ENCODE peak calls at places on chromosomes 5 and 9, in four cellular contexts. One of them, this sample, is unnamed.

GRCh38 chr5:146003852-146004251 is 67.5 kb downstream of the SH3RF2 start:
- DNase-seq in HepG2: no peak
- DNase-seq in GM12878: no peak
- DNase-seq in K562: no peak
- DNase-seq in this sample: no peak

GRCh38 chr5:44385236-44385940 is 3.8 kb downstream of the FGF10 start:
- DNase-seq in HepG2: no peak
- DNase-seq in GM12878: no peak
- DNase-seq in K562: no peak
- DNase-seq in this sample: no peak

GRCh38 chr5:87127956-87128687 is 139.6 kb upstream of the RASA1 start:
- DNase-seq in HepG2: no peak
- DNase-seq in GM12878: no peak
- DNase-seq in K562: no peak
- DNase-seq in this sample: no peak

GRCh38 chr5:78985407-78986223 is 505 bp upstream of the ARSB start:
- DNase-seq in HepG2: peak; percentile 100
- DNase-seq in GM12878: no peak
- DNase-seq in K562: peak; percentile 25
- DNase-seq in this sample: peak; percentile 63

GRCh38 chr9:101585740-101586139 is 9.0 kb downstream of the PPP3R2 start:
- DNase-seq in HepG2: no peak
- DNase-seq in GM12878: no peak
- DNase-seq in K562: no peak
- DNase-seq in this sample: no peak

GRCh38 chr5:168670881-168671575 is 91.9 kb upstream of the PANK3 start:
- DNase-seq in HepG2: no peak
- DNase-seq in GM12878: no peak
- DNase-seq in K562: peak; percentile 28
- DNase-seq in this sample: peak; percentile 73

GRCh38 chr9:89496645-89497044 is 1.3 kb downstream of the SEMA4D start:
- DNase-seq in HepG2: no peak
- DNase-seq in GM12878: no peak
- DNase-seq in K562: no peak
- DNase-seq in this sample: no peak

GRCh38 chr9:115691097-115691496 is 462.5 kb upstream of the PAPPA start:
- DNase-seq in HepG2: no peak
- DNase-seq in GM12878: no peak
- DNase-seq in K562: no peak
- DNase-seq in this sample: no peak

GRCh38 chr5:177520271-177520670 is 3.5 kb upstream of the DDX41 start:
- DNase-seq in HepG2: no peak
- DNase-seq in GM12878: no peak
- DNase-seq in K562: no peak
- DNase-seq in this sample: no peak

GRCh38 chr9:38343552-38343951 is 49.0 kb upstream of the ALDH1B1 start:
- DNase-seq in HepG2: no peak
- DNase-seq in GM12878: no peak
- DNase-seq in K562: no peak
- DNase-seq in this sample: no peak

GRCh38 chr9:4700093-4700492 is 20.7 kb downstream of the CDC37L1 start:
- DNase-seq in HepG2: peak; percentile 87
- DNase-seq in GM12878: no peak
- DNase-seq in K562: peak; percentile 50
- DNase-seq in this sample: no peak

GRCh38 chr5:124310453-124310852 is 436.0 kb downstream of the ZNF608 start:
- DNase-seq in HepG2: no peak
- DNase-seq in GM12878: no peak
- DNase-seq in K562: no peak
- DNase-seq in this sample: no peak

GRCh38 chr5:10367586-10367985 is 14.1 kb downstream of the MARCHF6 start:
- DNase-seq in HepG2: no peak
- DNase-seq in GM12878: no peak
- DNase-seq in K562: no peak
- DNase-seq in this sample: no peak

GRCh38 chr5:153658151-153658550 is 167.7 kb downstream of the GRIA1 start:
- DNase-seq in HepG2: no peak
- DNase-seq in GM12878: no peak
- DNase-seq in K562: no peak
- DNase-seq in this sample: no peak

GRCh38 chr5:152883061-152883460 is 478.0 kb upstream of the NMUR2 start:
- DNase-seq in HepG2: no peak
- DNase-seq in GM12878: no peak
- DNase-seq in K562: no peak
- DNase-seq in this sample: no peak

GRCh38 chr5:149497357-149497756 is 53.9 kb downstream of the CSNK1A1 start:
- DNase-seq in HepG2: no peak
- DNase-seq in GM12878: no peak
- DNase-seq in K562: no peak
- DNase-seq in this sample: peak; percentile 45

GRCh38 chr5:80963521-80963895 is 3.3 kb downstream of the RASGRF2 start:
- DNase-seq in HepG2: no peak
- DNase-seq in GM12878: no peak
- DNase-seq in K562: no peak
- DNase-seq in this sample: no peak

GRCh38 chr9:107650321-107650720 is 160.8 kb upstream of the KLF4 start:
- DNase-seq in HepG2: no peak
- DNase-seq in GM12878: no peak
- DNase-seq in K562: no peak
- DNase-seq in this sample: no peak

GRCh38 chr5:42887094-42887493 is 75.4 kb upstream of the SELENOP start:
- DNase-seq in HepG2: no peak
- DNase-seq in GM12878: no peak
- DNase-seq in K562: no peak
- DNase-seq in this sample: no peak

GRCh38 chr9:98700801-98701200 is 7.9 kb downstream of the GABBR2 start:
- DNase-seq in HepG2: no peak
- DNase-seq in GM12878: no peak
- DNase-seq in K562: no peak
- DNase-seq in this sample: no peak

GRCh38 chr9:107439991-107440456 is 49.5 kb downstream of the KLF4 start:
- DNase-seq in HepG2: no peak
- DNase-seq in GM12878: no peak
- DNase-seq in K562: no peak
- DNase-seq in this sample: no peak

GRCh38 chr5:150488519-150489357 is 19.2 kb upstream of the NDST1 start:
- DNase-seq in HepG2: no peak
- DNase-seq in GM12878: no peak
- DNase-seq in K562: peak; percentile 79
- DNase-seq in this sample: no peak

GRCh38 chr5:88118179-88118578 is 150.5 kb downstream of the TMEM161B start:
- DNase-seq in HepG2: peak; percentile 61
- DNase-seq in GM12878: no peak
- DNase-seq in K562: no peak
- DNase-seq in this sample: no peak

GRCh38 chr5:133967124-133967523 is 1.3 kb downstream of the C5orf15 start:
- DNase-seq in HepG2: no peak
- DNase-seq in GM12878: no peak
- DNase-seq in K562: peak; percentile 18
- DNase-seq in this sample: no peak

DNA sequence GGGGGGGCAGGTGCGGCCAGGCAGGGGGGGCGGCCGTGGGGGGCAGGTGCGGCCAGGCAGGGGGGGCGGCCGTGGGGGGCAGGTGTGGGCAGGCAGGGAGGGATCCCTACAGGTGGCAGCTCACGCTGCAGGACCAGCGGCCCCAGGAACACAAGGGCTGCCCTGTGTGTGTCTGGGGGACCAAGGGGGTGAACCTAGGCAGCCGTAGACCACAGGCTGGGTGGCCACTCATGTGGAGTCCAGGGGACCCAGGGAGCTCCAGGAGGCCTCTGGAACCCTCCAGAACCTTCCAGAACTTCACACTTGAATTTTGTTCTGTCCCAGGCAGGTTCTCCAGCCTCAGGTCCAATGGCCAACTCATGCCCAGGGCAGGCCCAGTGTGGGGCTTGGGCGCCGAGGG is 51.6 kb upstream of the EGFL7 start:
- DNase-seq in HepG2: no peak
- DNase-seq in GM12878: no peak
- DNase-seq in K562: no peak
- DNase-seq in this sample: no peak
- H3K4me1 ChIP-seq in HepG2: peaks cover 11% of the 10 kb centered on the region
- H3K4me1 ChIP-seq in GM12878: no peaks in the 10 kb centered on the region
- H3K4me1 ChIP-seq in K562: peaks cover 72% of the 10 kb centered on the region
- H3K4me1 ChIP-seq in this sample: no peaks in the 10 kb centered on the region

DNA sequence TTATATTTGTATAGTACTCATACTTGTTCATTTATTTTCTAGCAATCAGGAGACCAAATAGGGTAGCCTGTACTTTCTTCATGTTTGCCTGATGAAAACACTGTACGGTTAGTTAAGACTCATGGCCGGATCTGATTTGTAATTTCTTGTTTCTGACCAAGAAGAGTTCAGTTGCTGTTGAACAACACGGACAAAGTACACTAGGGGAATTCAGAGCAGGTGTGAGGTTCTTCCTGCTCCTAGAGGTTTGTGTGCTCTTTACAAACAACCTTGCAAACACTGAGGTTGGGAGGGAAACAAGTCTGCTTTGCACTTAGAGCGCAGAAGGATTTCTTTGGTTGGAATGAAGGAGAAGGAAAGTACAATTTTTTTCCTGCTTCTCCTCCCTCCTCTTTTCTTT is 69.7 kb downstream of the TRIO start:
- DNase-seq in HepG2: peak; percentile 83
- DNase-seq in GM12878: peak; percentile 83
- DNase-seq in K562: no peak
- DNase-seq in this sample: no peak
- H3K79me2 ChIP-seq in HepG2: peaks cover 92% of the 10 kb centered on the region
- H3K79me2 ChIP-seq in GM12878: peaks cover 98% of the 10 kb centered on the region
- H3K79me2 ChIP-seq in K562: no peaks in the 10 kb centered on the region
- H3K79me2 ChIP-seq in this sample: peaks cover 99% of the 10 kb centered on the region

DNA sequence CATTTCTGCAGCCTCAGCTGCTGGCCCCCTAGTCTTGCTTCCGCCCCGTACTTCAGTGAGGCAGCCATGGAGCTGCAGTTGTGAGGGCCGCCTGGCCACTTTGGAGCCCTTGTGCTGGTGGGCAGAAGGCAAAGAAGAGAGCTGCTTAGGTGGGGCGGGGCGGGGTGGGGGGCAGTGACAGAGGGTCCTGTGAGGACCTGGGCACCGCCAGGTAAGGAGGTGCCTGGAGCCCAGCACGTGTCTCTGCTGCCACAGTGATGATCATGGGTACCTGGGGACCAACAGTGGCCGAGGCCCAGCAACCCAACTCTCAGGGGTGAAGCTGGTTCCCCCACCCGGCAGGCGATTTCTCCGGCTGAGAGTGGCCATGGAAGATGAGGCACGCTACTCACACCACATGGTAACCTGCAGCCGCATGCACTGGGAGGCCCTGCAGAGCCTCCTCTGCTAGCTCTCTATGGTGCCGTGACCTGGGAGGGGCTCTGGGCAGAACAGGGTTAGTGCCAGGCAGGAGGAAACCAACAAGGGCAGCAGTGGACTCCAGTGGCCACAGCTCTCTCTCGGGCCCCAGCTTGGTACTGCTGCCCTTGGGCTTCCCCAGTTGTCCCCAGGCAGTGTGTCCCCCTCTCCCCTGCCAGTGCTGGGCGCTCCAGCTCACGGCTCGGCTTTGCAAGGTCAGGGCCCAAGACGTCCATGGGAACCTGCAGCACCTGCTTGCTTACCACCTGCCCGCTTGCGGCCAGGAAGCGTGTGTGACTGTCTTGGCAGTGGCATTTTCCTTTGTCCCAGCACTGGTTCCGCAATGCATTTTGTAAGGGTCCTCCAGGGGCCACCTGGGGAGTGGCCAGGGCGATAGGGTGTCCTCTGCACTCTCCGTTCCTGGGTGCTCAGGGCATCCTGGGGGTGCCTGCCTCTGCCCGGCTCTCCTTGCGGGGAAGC is 24.0 kb downstream of the NDUFS6 start:
- DNase-seq in HepG2: no peak
- DNase-seq in GM12878: no peak
- DNase-seq in K562: no peak
- DNase-seq in this sample: no peak
- TF ChIP-seq JUNB in HepG2: no peak
- TF ChIP-seq JUNB in GM12878: no peak
- TF ChIP-seq JUNB in K562: no peak
- TF ChIP-seq JUNB in this sample: no peak

GRCh38 chr9:117355542-117355941 is 59.3 kb downstream of the ASTN2 start:
- DNase-seq in HepG2: no peak
- DNase-seq in GM12878: no peak
- DNase-seq in K562: no peak
- DNase-seq in this sample: no peak
- H3K4me1 ChIP-seq in HepG2: no peaks in the 10 kb centered on the region
- H3K4me1 ChIP-seq in GM12878: no peaks in the 10 kb centered on the region
- H3K4me1 ChIP-seq in K562: no peaks in the 10 kb centered on the region
- H3K4me1 ChIP-seq in this sample: no peaks in the 10 kb centered on the region

GRCh38 chr5:121975294-121975693 is 13.5 kb downstream of the SRFBP1 start:
- DNase-seq in HepG2: no peak
- DNase-seq in GM12878: no peak
- DNase-seq in K562: no peak
- DNase-seq in this sample: no peak
- H3K79me2 ChIP-seq in HepG2: peaks cover 31% of the 10 kb centered on the region
- H3K79me2 ChIP-seq in GM12878: peaks cover 9% of the 10 kb centered on the region
- H3K79me2 ChIP-seq in K562: peaks cover 65% of the 10 kb centered on the region
- H3K79me2 ChIP-seq in this sample: peaks cover 79% of the 10 kb centered on the region

GRCh38 chr5:131846536-131846935 is 49.7 kb upstream of the FNIP1 start:
- DNase-seq in HepG2: no peak
- DNase-seq in GM12878: no peak
- DNase-seq in K562: no peak
- DNase-seq in this sample: no peak
- TF ChIP-seq JUNB in HepG2: no peak
- TF ChIP-seq JUNB in GM12878: no peak
- TF ChIP-seq JUNB in K562: no peak
- TF ChIP-seq JUNB in this sample: no peak

DNA sequence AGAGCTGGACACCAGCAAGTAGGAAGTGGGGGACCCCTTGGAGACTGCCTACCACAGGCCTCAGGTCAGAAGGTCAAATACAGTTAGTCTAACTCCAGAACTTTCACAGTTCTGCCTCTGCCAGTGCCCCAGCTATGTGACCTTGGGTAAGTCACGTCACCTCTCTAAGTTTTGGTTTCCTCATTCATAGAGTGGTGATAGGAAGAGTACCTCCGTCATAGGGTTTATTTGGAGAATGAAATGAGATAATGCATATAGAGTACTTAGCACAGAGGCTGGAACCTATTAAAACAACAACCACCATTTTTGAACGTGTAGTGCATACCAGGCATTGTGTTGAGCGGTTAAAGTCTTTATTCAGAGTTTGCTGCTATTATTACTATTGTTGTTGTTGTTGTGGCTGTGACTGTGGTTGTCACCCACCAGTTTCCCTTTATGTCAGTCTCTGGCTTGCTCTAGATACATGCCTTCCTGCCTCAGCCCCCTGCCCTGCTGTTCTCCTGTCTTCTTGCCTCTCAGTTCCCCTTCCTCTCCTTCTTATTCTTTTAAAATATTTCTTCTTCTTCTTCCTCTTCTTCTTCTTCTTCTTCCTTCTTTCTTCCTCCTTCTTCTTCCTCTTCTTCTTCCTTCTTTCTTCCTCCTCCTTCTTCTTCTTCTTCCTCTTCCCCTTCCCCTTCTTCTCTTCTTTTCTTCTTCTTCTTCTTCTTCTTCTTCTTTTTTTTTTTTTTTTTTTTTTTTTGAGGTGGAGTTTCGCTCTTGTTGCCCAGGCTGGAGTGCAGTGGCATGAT is 67.8 kb downstream of the RALGPS1 start:
- DNase-seq in HepG2: no peak
- DNase-seq in GM12878: no peak
- DNase-seq in K562: no peak
- DNase-seq in this sample: no peak
- H3K4me1 ChIP-seq in HepG2: peaks cover 15% of the 10 kb centered on the region
- H3K4me1 ChIP-seq in GM12878: peaks cover 14% of the 10 kb centered on the region
- H3K4me1 ChIP-seq in K562: peaks cover 3% of the 10 kb centered on the region
- H3K4me1 ChIP-seq in this sample: no peaks in the 10 kb centered on the region